ENCODE peak calls at places on chromosomes 5 and 9, in four cellular contexts. C, U, N and O are unnamed samples.

GRCh38 chr5:148290271-148291195 is 21.7 kb upstream of the SPINK7 start:
- DNase-seq in C (no peak), U (peak), N (peak), O (no peak)

GRCh38 chr9:136482793-136483588 is at the start of gene SEC16A:
- DNase-seq in C (peak), U (peak), N (peak), O (peak)

GRCh38 chr9:129289131-129289731 is 111.2 kb upstream of the IER5L start:
- DNase-seq in C (no peak), U (peak), N (peak), O (no peak)

GRCh38 chr5:133977161-133977787 is 8.8 kb upstream of the C5orf15 start:
- DNase-seq in C (no peak), U (no peak), N (no peak), O (no peak)

GRCh38 chr5:1111727-1112289 is at the start of gene SLC12A7:
- DNase-seq in C (peak), U (peak), N (no peak), O (peak)

GRCh38 chr5:43041669-43042175 is 1.6 kb upstream of the ANXA2R start:
- DNase-seq in C (peak), U (no peak), N (peak), O (peak)

GRCh38 chr9:134779640-134780039 is 101.0 kb upstream of the FCN2 start:
- DNase-seq in C (no peak), U (no peak), N (no peak), O (no peak)

GRCh38 chr9:4417578-4418325 is 72.5 kb upstream of the SLC1A1 start:
- DNase-seq in C (peak), U (no peak), N (no peak), O (no peak)

GRCh38 chr5:149757186-149757950 is 27.3 kb downstream of the PPARGC1B start:
- DNase-seq in C (no peak), U (no peak), N (no peak), O (no peak)

GRCh38 chr5:61159841-61160240 is 2.4 kb downstream of the SMIM15 start:
- DNase-seq in C (no peak), U (no peak), N (no peak), O (no peak)

GRCh38 chr9:96204853-96205252 is 97.1 kb downstream of the HSD17B3 start:
- DNase-seq in C (no peak), U (no peak), N (no peak), O (no peak)